ENCODE peak calls at places on chromosomes 12 and 14, in nine cellular contexts. Y is T-cell; K is body of pancreas; V is kidney tubule cell; M is stimulated activated naive CD8-positive, alpha-beta T cell treated with anti-CD3 and anti-CD28 coated beads, Interleukin-15, Interleukin-2, amounts not matched to agents 100 U/mL and 50 U/mL, for 24 hours; F is NCI-H345; W is kidney epithelial cell; X is Daoy; P is brain microvascular endothelial cell. Q is an unnamed sample.

GRCh38 chr12:71392521-71393145 is 47.0 kb upstream of the LGR5 start:
- DNase-seq in K (peak; percentile 14), W (peak; percentile 58), X (peak; percentile 52), M (no peak), V (peak; percentile 81), Y (no peak), F (peak; percentile 63), P (peak; percentile 74), Q (peak; percentile 70)

GRCh38 chr12:117350140-117350539 is 11.3 kb downstream of the NOS1 start:
- DNase-seq in M (no peak), V (peak; percentile 60), K (no peak), P (no peak), Y (no peak), W (no peak), X (no peak), F (no peak), Q (peak; percentile 53)

GRCh38 chr14:34692348-34692747 is 22.0 kb downstream of the CFL2 start:
- DNase-seq in W (no peak), P (no peak), K (no peak), X (no peak), F (no peak), M (no peak), Y (no peak), V (no peak), Q (no peak)

GRCh38 chr12:108860443-108860842 is 3.1 kb upstream of the SSH1 start:
- DNase-seq in V (no peak), M (no peak), F (no peak), X (no peak), Y (no peak), K (no peak), W (no peak), P (no peak), Q (no peak)

GRCh38 chr12:1644523-1645438 is 15.8 kb downstream of the WNT5B start:
- DNase-seq in V (no peak), F (peak; percentile 89), P (peak; percentile 75), X (peak; percentile 44), W (no peak), K (peak; percentile 82), Y (no peak), M (no peak), Q (peak; percentile 32)

GRCh38 chr14:99351166-99352007 is 79.4 kb upstream of the BCL11B start:
- DNase-seq in V (no peak), Y (no peak), X (no peak), F (no peak), P (no peak), W (no peak), K (no peak), M (no peak), Q (no peak)

GRCh38 chr12:52346596-52346995 is 20.7 kb downstream of the KRT85 start:
- DNase-seq in Y (no peak), K (peak; percentile 50), X (no peak), F (no peak), W (no peak), V (peak; percentile 13), M (no peak), P (no peak), Q (no peak)

GRCh38 chr14:30864934-30865333 is 9.4 kb upstream of the COCH start:
- DNase-seq in Y (no peak), K (no peak), F (no peak), M (no peak), P (no peak), X (no peak), V (no peak), W (no peak), Q (no peak)

GRCh38 chr14:50786821-50787464 is 44.0 kb downstream of the NIN start:
- DNase-seq in W (no peak), Y (no peak), K (no peak), P (no peak), F (no peak), X (no peak), M (no peak), V (no peak), Q (no peak)

GRCh38 chr12:93145086-93145485 is 216.0 kb upstream of the EEA1 start:
- DNase-seq in F (no peak), W (no peak), V (no peak), P (no peak), K (no peak), X (no peak), Y (no peak), M (no peak), Q (no peak)

GRCh38 chr12:1474567-1475153 is 119.7 kb downstream of the FBXL14 start:
- DNase-seq in X (peak; percentile 94), V (peak; percentile 84), M (no peak), W (peak; percentile 65), F (peak; percentile 79), P (peak; percentile 91), Y (no peak), K (no peak), Q (peak; percentile 86)

GRCh38 chr14:71539660-71540285 is 392.5 kb upstream of the RGS6 start:
- DNase-seq in X (no peak), K (no peak), W (no peak), Y (no peak), P (no peak), F (no peak), V (no peak), M (no peak), Q (no peak)

GRCh38 chr14:63712123-63712522 is 15.7 kb downstream of the SGPP1 start:
- DNase-seq in K (no peak), F (no peak), P (no peak), M (no peak), X (no peak), V (no peak), Y (no peak), W (no peak), Q (no peak)

GRCh38 chr14:102055181-102055901 is 31.5 kb downstream of the HSP90AA1 start:
- DNase-seq in X (peak; percentile 35), F (no peak), P (peak; percentile 54), Y (no peak), W (peak; percentile 2), K (peak; percentile 52), V (peak; percentile 32), M (no peak), Q (peak; percentile 64)

GRCh38 chr14:77307099-77307496 is 13.6 kb downstream of the POMT2 start:
- DNase-seq in Y (no peak), W (no peak), X (peak; percentile 77), V (peak; percentile 38), K (no peak), F (no peak), M (peak; percentile 19), P (no peak), Q (no peak)

GRCh38 chr14:103374121-103374520 is 11.1 kb upstream of the MARK3 start:
- DNase-seq in X (no peak), V (no peak), P (no peak), M (no peak), F (no peak), K (no peak), Y (no peak), W (no peak), Q (no peak)

GRCh38 chr14:35043046-35043445 is 3.0 kb upstream of the FAM177A1 start:
- DNase-seq in Y (no peak), K (no peak), M (no peak), X (no peak), V (no peak), P (no peak), W (no peak), F (no peak), Q (peak; percentile 4)

GRCh38 chr14:96260341-96260821 is 4.4 kb downstream of the BDKRB1 start:
- DNase-seq in M (no peak), K (no peak), X (no peak), F (no peak), Y (no peak), W (no peak), V (no peak), P (no peak), Q (peak; percentile 76)

GRCh38 chr14:100906420-100906819 is 2.9 kb upstream of the RTL1 start:
- DNase-seq in W (no peak), M (no peak), P (no peak), X (no peak), F (no peak), V (no peak), Y (no peak), K (no peak), Q (no peak)

GRCh38 chr14:103085106-103086091 is 1.4 kb downstream of the LBHD2 start:
- DNase-seq in X (no peak), P (no peak), M (no peak), F (no peak), K (no peak), W (no peak), Y (no peak), V (no peak), Q (no peak)